ENCODE peak calls at places on chromosome 11, in ten cellular contexts. One of them, this sample, is unnamed.

GRCh38 chr11:79259800-79260199 is 181.0 kb downstream of the TENM4 start:
- DNase-seq in testis: no peak
- DNase-seq in transverse colon: no peak
- DNase-seq in body of pancreas: no peak
- DNase-seq in IMR-90: no peak
- DNase-seq in heart left ventricle: no peak
- DNase-seq in sigmoid colon: no peak
- DNase-seq in adrenal gland: no peak
- DNase-seq in HCT116: no peak
- DNase-seq in GM12878: no peak
- DNase-seq in this sample: no peak

GRCh38 chr11:132941024-132941646 is 591.2 kb downstream of the OPCML start:
- DNase-seq in GM12878: no peak
- DNase-seq in HCT116: no peak
- DNase-seq in testis: peak
- DNase-seq in transverse colon: no peak
- DNase-seq in sigmoid colon: no peak
- DNase-seq in IMR-90: peak
- DNase-seq in adrenal gland: peak
- DNase-seq in heart left ventricle: no peak
- DNase-seq in body of pancreas: peak
- DNase-seq in this sample: peak

GRCh38 chr11:69301491-69302401 is 7.8 kb downstream of the MYEOV start:
- DNase-seq in sigmoid colon: no peak
- DNase-seq in adrenal gland: no peak
- DNase-seq in testis: no peak
- DNase-seq in transverse colon: peak
- DNase-seq in HCT116: peak
- DNase-seq in body of pancreas: peak
- DNase-seq in heart left ventricle: no peak
- DNase-seq in IMR-90: peak
- DNase-seq in GM12878: no peak
- DNase-seq in this sample: no peak

GRCh38 chr11:73866095-73866579 is 10.5 kb downstream of the COA4 start:
- DNase-seq in GM12878: no peak
- DNase-seq in adrenal gland: peak
- DNase-seq in sigmoid colon: no peak
- DNase-seq in testis: no peak
- DNase-seq in HCT116: no peak
- DNase-seq in heart left ventricle: no peak
- DNase-seq in IMR-90: peak
- DNase-seq in transverse colon: no peak
- DNase-seq in body of pancreas: no peak
- DNase-seq in this sample: no peak

GRCh38 chr11:75306529-75306928 is 44.9 kb downstream of the ARRB1 start:
- DNase-seq in body of pancreas: no peak
- DNase-seq in IMR-90: no peak
- DNase-seq in testis: no peak
- DNase-seq in sigmoid colon: peak
- DNase-seq in heart left ventricle: peak
- DNase-seq in GM12878: no peak
- DNase-seq in adrenal gland: no peak
- DNase-seq in HCT116: no peak
- DNase-seq in transverse colon: no peak
- DNase-seq in this sample: no peak

GRCh38 chr11:26087095-26087935 is 244.6 kb upstream of the ANO3 start:
- DNase-seq in transverse colon: no peak
- DNase-seq in adrenal gland: no peak
- DNase-seq in body of pancreas: no peak
- DNase-seq in GM12878: peak
- DNase-seq in testis: no peak
- DNase-seq in heart left ventricle: no peak
- DNase-seq in sigmoid colon: no peak
- DNase-seq in HCT116: no peak
- DNase-seq in IMR-90: no peak
- DNase-seq in this sample: no peak

GRCh38 chr11:8223513-8223899 is 40.2 kb downstream of the LMO1 start:
- DNase-seq in testis: no peak
- DNase-seq in IMR-90: peak
- DNase-seq in transverse colon: no peak
- DNase-seq in HCT116: no peak
- DNase-seq in adrenal gland: no peak
- DNase-seq in sigmoid colon: no peak
- DNase-seq in GM12878: no peak
- DNase-seq in body of pancreas: no peak
- DNase-seq in heart left ventricle: no peak
- DNase-seq in this sample: no peak

GRCh38 chr11:1887451-1888346 is 4.0 kb downstream of the PRR33 start:
- DNase-seq in transverse colon: no peak
- DNase-seq in IMR-90: no peak
- DNase-seq in GM12878: no peak
- DNase-seq in testis: no peak
- DNase-seq in HCT116: no peak
- DNase-seq in sigmoid colon: no peak
- DNase-seq in adrenal gland: no peak
- DNase-seq in heart left ventricle: no peak
- DNase-seq in body of pancreas: peak
- DNase-seq in this sample: no peak

GRCh38 chr11:2579315-2580060 is 120.3 kb downstream of the KCNQ1OT1 start:
- DNase-seq in adrenal gland: peak
- DNase-seq in testis: no peak
- DNase-seq in sigmoid colon: peak
- DNase-seq in GM12878: no peak
- DNase-seq in heart left ventricle: peak
- DNase-seq in body of pancreas: peak
- DNase-seq in transverse colon: no peak
- DNase-seq in IMR-90: no peak
- DNase-seq in HCT116: no peak
- DNase-seq in this sample: no peak

GRCh38 chr11:76670475-76671235 is at the start of gene LRRC32:
- DNase-seq in testis: peak
- DNase-seq in sigmoid colon: peak
- DNase-seq in GM12878: no peak
- DNase-seq in HCT116: no peak
- DNase-seq in transverse colon: peak
- DNase-seq in body of pancreas: peak
- DNase-seq in IMR-90: no peak
- DNase-seq in adrenal gland: peak
- DNase-seq in heart left ventricle: peak
- DNase-seq in this sample: no peak

GRCh38 chr11:65278351-65278750 is 16.6 kb downstream of the POLA2 start:
- DNase-seq in adrenal gland: no peak
- DNase-seq in body of pancreas: no peak
- DNase-seq in sigmoid colon: no peak
- DNase-seq in heart left ventricle: no peak
- DNase-seq in transverse colon: no peak
- DNase-seq in IMR-90: no peak
- DNase-seq in GM12878: no peak
- DNase-seq in HCT116: no peak
- DNase-seq in testis: no peak
- DNase-seq in this sample: no peak

GRCh38 chr11:9566561-9567063 is 6.9 kb upstream of the WEE1 start:
- DNase-seq in transverse colon: no peak
- DNase-seq in heart left ventricle: no peak
- DNase-seq in sigmoid colon: no peak
- DNase-seq in HCT116: no peak
- DNase-seq in GM12878: no peak
- DNase-seq in IMR-90: peak
- DNase-seq in testis: no peak
- DNase-seq in adrenal gland: no peak
- DNase-seq in body of pancreas: no peak
- DNase-seq in this sample: no peak

GRCh38 chr11:131912127-131912526 is 541.7 kb downstream of the NTM start:
- DNase-seq in sigmoid colon: no peak
- DNase-seq in testis: no peak
- DNase-seq in HCT116: no peak
- DNase-seq in transverse colon: no peak
- DNase-seq in GM12878: no peak
- DNase-seq in heart left ventricle: no peak
- DNase-seq in adrenal gland: no peak
- DNase-seq in IMR-90: no peak
- DNase-seq in body of pancreas: no peak
- DNase-seq in this sample: no peak

GRCh38 chr11:131908316-131908715 is 537.9 kb downstream of the NTM start:
- DNase-seq in GM12878: no peak
- DNase-seq in adrenal gland: no peak
- DNase-seq in body of pancreas: no peak
- DNase-seq in transverse colon: no peak
- DNase-seq in sigmoid colon: no peak
- DNase-seq in heart left ventricle: no peak
- DNase-seq in IMR-90: no peak
- DNase-seq in HCT116: no peak
- DNase-seq in testis: no peak
- DNase-seq in this sample: no peak

GRCh38 chr11:131910491-131911387 is 540.3 kb downstream of the NTM start:
- DNase-seq in body of pancreas: no peak
- DNase-seq in adrenal gland: no peak
- DNase-seq in IMR-90: peak
- DNase-seq in heart left ventricle: no peak
- DNase-seq in sigmoid colon: no peak
- DNase-seq in GM12878: no peak
- DNase-seq in testis: peak
- DNase-seq in transverse colon: no peak
- DNase-seq in HCT116: no peak
- DNase-seq in this sample: no peak

GRCh38 chr11:131907371-131907770 is 537.0 kb downstream of the NTM start:
- DNase-seq in heart left ventricle: no peak
- DNase-seq in adrenal gland: no peak
- DNase-seq in sigmoid colon: no peak
- DNase-seq in HCT116: no peak
- DNase-seq in IMR-90: no peak
- DNase-seq in GM12878: no peak
- DNase-seq in testis: no peak
- DNase-seq in body of pancreas: no peak
- DNase-seq in transverse colon: no peak
- DNase-seq in this sample: no peak

GRCh38 chr11:131909426-131910200 is 539.2 kb downstream of the NTM start:
- DNase-seq in heart left ventricle: no peak
- DNase-seq in testis: no peak
- DNase-seq in body of pancreas: no peak
- DNase-seq in sigmoid colon: no peak
- DNase-seq in IMR-90: peak
- DNase-seq in adrenal gland: no peak
- DNase-seq in transverse colon: no peak
- DNase-seq in HCT116: no peak
- DNase-seq in GM12878: no peak
- DNase-seq in this sample: no peak
- H3K4me3 ChIP-seq in heart left ventricle: no peak
- H3K4me3 ChIP-seq in testis: no peak
- H3K4me3 ChIP-seq in body of pancreas: no peak
- H3K4me3 ChIP-seq in sigmoid colon: no peak
- H3K4me3 ChIP-seq in IMR-90: peak
- H3K4me3 ChIP-seq in adrenal gland: no peak
- H3K4me3 ChIP-seq in transverse colon: peak
- H3K4me3 ChIP-seq in HCT116: no peak
- H3K4me3 ChIP-seq in GM12878: no peak
- H3K4me3 ChIP-seq in this sample: peak

DNA sequence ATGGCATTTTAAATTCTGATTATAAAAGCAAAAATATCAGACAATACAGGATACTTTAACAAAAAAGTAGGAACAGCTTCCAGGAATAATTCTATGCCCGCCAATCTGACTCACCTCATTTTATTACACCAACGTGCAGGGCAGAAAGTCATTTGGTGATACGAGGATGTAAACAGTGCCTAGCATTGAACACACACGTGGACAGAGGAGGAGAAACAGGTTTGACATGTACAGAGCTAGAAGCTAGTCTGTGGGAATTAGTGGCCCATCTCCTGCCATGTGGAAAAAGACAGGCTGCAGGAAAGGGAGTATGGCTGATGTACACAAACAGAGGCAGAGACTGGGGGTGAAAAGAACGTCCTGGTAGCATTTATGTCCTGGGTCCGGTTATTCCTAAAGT is 9.0 kb upstream of the SPINDOC start:
- DNase-seq in testis: no peak
- DNase-seq in heart left ventricle: no peak
- DNase-seq in sigmoid colon: no peak
- DNase-seq in adrenal gland: no peak
- DNase-seq in GM12878: no peak
- DNase-seq in IMR-90: no peak
- DNase-seq in HCT116: peak
- DNase-seq in transverse colon: peak
- DNase-seq in body of pancreas: no peak
- DNase-seq in this sample: no peak
- TF ChIP-seq POLR2A in testis: no peak
- TF ChIP-seq POLR2A in heart left ventricle: no peak
- TF ChIP-seq POLR2A in sigmoid colon: no peak
- TF ChIP-seq POLR2A in adrenal gland: no peak
- TF ChIP-seq POLR2A in GM12878: no peak
- TF ChIP-seq POLR2A in IMR-90: no peak
- TF ChIP-seq POLR2A in HCT116: no peak
- TF ChIP-seq POLR2A in transverse colon: no peak
- TF ChIP-seq POLR2A in body of pancreas: no peak
- TF ChIP-seq POLR2A in this sample: no peak

DNA sequence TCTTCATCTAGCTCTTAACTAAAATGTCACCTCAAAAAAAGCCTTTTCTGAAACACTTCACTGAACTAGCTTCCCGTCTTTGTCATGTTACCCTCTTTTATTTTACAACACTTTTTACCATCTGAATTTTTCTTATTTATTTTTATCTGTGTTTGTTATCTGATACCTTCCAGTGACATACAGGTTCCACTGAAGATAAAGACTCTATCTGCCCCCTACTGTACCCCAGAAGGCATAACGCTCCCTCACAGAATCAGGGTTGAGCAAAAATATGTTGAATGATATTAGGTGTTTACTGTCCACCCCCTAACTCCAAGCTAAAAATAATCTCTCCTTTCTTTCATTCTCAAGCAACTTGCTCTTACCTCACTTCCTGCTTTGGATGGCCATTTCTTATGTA is 654.2 kb downstream of the NELL1 start:
- DNase-seq in adrenal gland: no peak
- DNase-seq in HCT116: no peak
- DNase-seq in sigmoid colon: no peak
- DNase-seq in testis: no peak
- DNase-seq in body of pancreas: no peak
- DNase-seq in IMR-90: no peak
- DNase-seq in heart left ventricle: no peak
- DNase-seq in transverse colon: no peak
- DNase-seq in GM12878: no peak
- DNase-seq in this sample: no peak
- TF ChIP-seq CTCF in adrenal gland: no peak
- TF ChIP-seq CTCF in HCT116: no peak
- TF ChIP-seq CTCF in sigmoid colon: no peak
- TF ChIP-seq CTCF in testis: no peak
- TF ChIP-seq CTCF in body of pancreas: no peak
- TF ChIP-seq CTCF in IMR-90: no peak
- TF ChIP-seq CTCF in heart left ventricle: no peak
- TF ChIP-seq CTCF in transverse colon: no peak
- TF ChIP-seq CTCF in GM12878: no peak
- TF ChIP-seq CTCF in this sample: no peak

DNA sequence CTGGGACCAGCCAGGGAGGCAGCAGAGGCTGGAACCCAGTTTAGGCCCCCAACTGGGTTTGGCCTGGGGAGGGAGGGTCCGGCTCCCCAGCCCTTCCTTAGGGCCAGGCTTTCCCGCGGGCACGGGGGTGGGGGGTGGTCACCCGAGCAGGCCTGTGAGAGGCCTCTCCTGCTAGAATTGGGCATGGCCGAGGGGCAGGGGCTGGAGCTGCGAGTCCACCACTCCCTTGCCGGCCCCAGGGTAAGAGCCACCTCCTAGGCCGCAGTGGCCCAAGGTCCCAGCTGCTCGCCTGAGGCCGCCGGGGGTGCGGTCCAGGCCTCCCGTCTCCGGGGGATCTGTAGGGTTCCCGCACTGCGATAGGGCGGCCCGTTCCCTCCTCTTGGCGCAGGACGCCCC is 6.1 kb downstream of the LMNTD2 start:
- DNase-seq in body of pancreas: no peak
- DNase-seq in GM12878: no peak
- DNase-seq in sigmoid colon: no peak
- DNase-seq in testis: no peak
- DNase-seq in transverse colon: no peak
- DNase-seq in IMR-90: no peak
- DNase-seq in adrenal gland: no peak
- DNase-seq in heart left ventricle: no peak
- DNase-seq in HCT116: no peak
- DNase-seq in this sample: no peak
- H3K4me3 ChIP-seq in body of pancreas: peak
- H3K4me3 ChIP-seq in GM12878: peak
- H3K4me3 ChIP-seq in sigmoid colon: no peak
- H3K4me3 ChIP-seq in testis: peak
- H3K4me3 ChIP-seq in transverse colon: peak
- H3K4me3 ChIP-seq in IMR-90: no peak
- H3K4me3 ChIP-seq in adrenal gland: no peak
- H3K4me3 ChIP-seq in heart left ventricle: no peak
- H3K4me3 ChIP-seq in HCT116: peak
- H3K4me3 ChIP-seq in this sample: peak